ENCODE peak calls at places on chromosomes 2 and 18, in eight cellular contexts. E is HT1080, T is kidney tubule cell, L is MV-4-11, B is GM18507, X is heart left ventricle, V is Daoy, Z is RWPE1. J is an unnamed sample.

GRCh38 chr2:147149589-147150245 is 695.1 kb upstream of the ACVR2A start:
- DNase-seq in E (peak), T (no peak), L (no peak), B (no peak), X (no peak), V (no peak), Z (peak), J (no peak)

GRCh38 chr2:217045725-217046475 is 186.0 kb upstream of the TNP1 start:
- DNase-seq in E (no peak), T (no peak), L (no peak), B (no peak), X (no peak), V (no peak), Z (no peak), J (no peak)

GRCh38 chr2:219569635-219570034 is 1.7 kb downstream of the OBSL1 start:
- DNase-seq in E (no peak), T (no peak), L (no peak), B (no peak), X (no peak), V (no peak), Z (no peak), J (peak)

GRCh38 chr18:47990981-47991380 is 60.5 kb upstream of the SMAD2 start:
- DNase-seq in E (no peak), T (no peak), L (no peak), B (no peak), X (no peak), V (no peak), Z (no peak), J (no peak)

GRCh38 chr2:1582891-1583341 is 161.4 kb downstream of the PXDN start:
- DNase-seq in E (no peak), T (no peak), L (no peak), B (no peak), X (peak), V (no peak), Z (no peak), J (no peak)

GRCh38 chr2:232539298-232540231 is at the start of gene CHRNG:
- DNase-seq in E (no peak), T (no peak), L (no peak), B (no peak), X (no peak), V (no peak), Z (no peak), J (no peak)

GRCh38 chr2:190636362-190636761 is 12.5 kb upstream of the NAB1 start:
- DNase-seq in E (peak), T (peak), L (peak), B (no peak), X (no peak), V (peak), Z (peak), J (peak)

GRCh38 chr18:49843778-49844625 is 30.7 kb upstream of the ACAA2 start:
- DNase-seq in E (no peak), T (no peak), L (no peak), B (no peak), X (no peak), V (no peak), Z (no peak), J (no peak)

GRCh38 chr2:232385660-232386489 is 7.3 kb downstream of the ALPP start:
- DNase-seq in E (no peak), T (peak), L (no peak), B (no peak), X (no peak), V (peak), Z (no peak), J (no peak)

GRCh38 chr18:50051288-50051687 is 143.7 kb downstream of the MYO5B start:
- DNase-seq in E (peak), T (peak), L (no peak), B (no peak), X (no peak), V (peak), Z (peak), J (peak)

GRCh38 chr2:20425371-20425881 is 21.4 kb upstream of the RHOB start:
- DNase-seq in E (peak), T (peak), L (no peak), B (no peak), X (no peak), V (peak), Z (no peak), J (peak)

GRCh38 chr18:9708057-9708881 is at the start of gene RAB31:
- DNase-seq in E (peak), T (peak), L (peak), B (peak), X (peak), V (peak), Z (peak), J (peak)

GRCh38 chr18:49486617-49486958 is 446 bp downstream of the C18orf32 start:
- DNase-seq in E (no peak), T (peak), L (no peak), B (no peak), X (no peak), V (no peak), Z (no peak), J (no peak)

GRCh38 chr2:118687201-118687600 is 160.2 kb downstream of the EN1 start:
- DNase-seq in E (no peak), T (no peak), L (no peak), B (no peak), X (no peak), V (no peak), Z (peak), J (no peak)

GRCh38 chr2:67627456-67627855 is 230.3 kb downstream of the ETAA1 start:
- DNase-seq in E (no peak), T (no peak), L (no peak), B (no peak), X (no peak), V (no peak), Z (no peak), J (no peak)

GRCh38 chr18:10247402-10248117 is 206.9 kb upstream of the APCDD1 start:
- DNase-seq in E (no peak), T (no peak), L (no peak), B (no peak), X (peak), V (no peak), Z (no peak), J (no peak)

GRCh38 chr2:162475661-162476060 is 131.7 kb downstream of the GCA start:
- DNase-seq in E (peak), T (peak), L (no peak), B (no peak), X (no peak), V (peak), Z (peak), J (no peak)

GRCh38 chr2:113236367-113237159 is 42.2 kb downstream of the PAX8 start:
- DNase-seq in E (no peak), T (no peak), L (no peak), B (no peak), X (no peak), V (no peak), Z (no peak), J (no peak)

GRCh38 chr2:29293830-29294438 is 178.7 kb downstream of the CLIP4 start:
- DNase-seq in E (peak), T (peak), L (no peak), B (no peak), X (no peak), V (peak), Z (peak), J (peak)

GRCh38 chr2:64914735-64915509 is 74.3 kb upstream of the SLC1A4 start:
- DNase-seq in E (no peak), T (no peak), L (peak), B (no peak), X (no peak), V (no peak), Z (no peak), J (no peak)

GRCh38 chr2:20231632-20232031 is 6.7 kb upstream of the SDC1 start:
- DNase-seq in E (peak), T (peak), L (no peak), B (no peak), X (peak), V (peak), Z (peak), J (peak)

GRCh38 chr2:17661460-17661859 is 92.2 kb downstream of the SMC6 start:
- DNase-seq in E (no peak), T (no peak), L (no peak), B (no peak), X (no peak), V (no peak), Z (no peak), J (no peak)

GRCh38 chr2:69166812-69167468 is 154.0 kb downstream of the ANTXR1 start:
- DNase-seq in E (no peak), T (no peak), L (peak), B (no peak), X (no peak), V (no peak), Z (no peak), J (no peak)